ENCODE peak calls at places on chromosomes 7 and 10, in six cellular contexts. X is thoracic aorta; U is CD8-positive, alpha-beta memory T cell; M is stomach; O is cardiac muscle cell; K is H1. A is an unnamed sample.
A peak's percentile ranks its signal among the peaks of the same experiment; 100 is the strongest.

GRCh38 chr10:14879801-14880193 is 1.1 kb downstream of the SUV39H2 start:
- DNase-seq in M (no peak), X (no peak), U (no peak), K (no peak), O (no peak), A (no peak)

GRCh38 chr7:149811221-149811620 is 27.0 kb upstream of the ZNF862 start:
- DNase-seq in O (no peak), X (no peak), M (no peak), K (no peak), U (no peak), A (no peak)

GRCh38 chr7:96548664-96549063 is 161.0 kb downstream of the SEM1 start:
- DNase-seq in U (no peak), K (no peak), O (no peak), X (no peak), M (no peak), A (no peak)

GRCh38 chr10:72061491-72061890 is 26.9 kb downstream of the SPOCK2 start:
- DNase-seq in M (no peak), K (peak; percentile 71), X (no peak), U (no peak), O (no peak), A (no peak)

GRCh38 chr10:49183596-49184542 is 4.3 kb downstream of the TMEM273 start:
- DNase-seq in M (peak; percentile 18), O (no peak), U (no peak), X (no peak), K (no peak), A (no peak)

GRCh38 chr10:98267069-98267893 is 713 bp downstream of the LOXL4 start:
- DNase-seq in X (no peak), U (no peak), O (no peak), M (no peak), K (no peak), A (no peak)

GRCh38 chr7:45469103-45469502 is 105.1 kb upstream of the ADCY1 start:
- DNase-seq in O (no peak), K (no peak), U (no peak), X (no peak), M (no peak), A (peak; percentile 80)

GRCh38 chr7:77759294-77759889 is 38.8 kb downstream of the TMEM60 start:
- DNase-seq in M (peak; percentile 67), O (peak; percentile 72), K (peak; percentile 78), X (peak; percentile 25), U (peak; percentile 70), A (peak; percentile 16)

GRCh38 chr10:3652886-3653285 is 132.1 kb downstream of the KLF6 start:
- DNase-seq in U (no peak), O (no peak), K (no peak), X (no peak), M (no peak), A (peak; percentile 36)

GRCh38 chr7:70710011-70710480 is 421.9 kb upstream of the GALNT17 start:
- DNase-seq in U (no peak), M (no peak), X (no peak), K (no peak), O (no peak), A (peak; percentile 73)

GRCh38 chr10:7300327-7300726 is 110.5 kb downstream of the SFMBT2 start:
- DNase-seq in O (no peak), X (no peak), U (no peak), M (no peak), K (no peak), A (peak; percentile 13)

GRCh38 chr7:1085266-1085665 is 2.6 kb upstream of the GPER1 start:
- DNase-seq in M (peak; percentile 55), K (no peak), U (no peak), O (no peak), X (no peak), A (no peak)

GRCh38 chr10:122954731-122955050 is 664 bp upstream of the C10orf88 start:
- DNase-seq in U (no peak), M (no peak), X (no peak), O (no peak), K (no peak), A (no peak)

GRCh38 chr10:119301397-119301796 is 94.0 kb downstream of the GRK5 start:
- DNase-seq in O (no peak), M (no peak), K (no peak), X (no peak), U (peak; percentile 82), A (no peak)

GRCh38 chr7:25830228-25830627 is 321.8 kb upstream of the NFE2L3 start:
- DNase-seq in U (no peak), O (no peak), M (no peak), X (no peak), K (no peak), A (no peak)

GRCh38 chr10:24983946-24984345 is 31.5 kb upstream of the PRTFDC1 start:
- DNase-seq in K (no peak), M (no peak), U (no peak), X (no peak), O (no peak), A (no peak)

GRCh38 chr7:141301544-141301943 is 227.7 kb downstream of the TMEM178B start:
- DNase-seq in U (no peak), O (no peak), M (no peak), K (no peak), X (no peak), A (no peak)

GRCh38 chr7:134741901-134742635 is 37.4 kb upstream of the CALD1 start:
- DNase-seq in U (no peak), O (no peak), X (no peak), M (no peak), K (no peak), A (no peak)

GRCh38 chr10:122144199-122144598 is 126.9 kb upstream of the BTBD16 start:
- DNase-seq in O (no peak), U (no peak), X (no peak), K (no peak), M (no peak), A (no peak)

GRCh38 chr10:79275431-79275851 is 71.8 kb upstream of the PPIF start:
- DNase-seq in M (peak; percentile 61), X (no peak), O (no peak), U (no peak), K (no peak), A (no peak)

GRCh38 chr7:17095001-17095574 is 203.4 kb upstream of the AHR start:
- DNase-seq in U (no peak), O (no peak), M (peak; percentile 51), X (no peak), K (no peak), A (peak; percentile 98)

DNA sequence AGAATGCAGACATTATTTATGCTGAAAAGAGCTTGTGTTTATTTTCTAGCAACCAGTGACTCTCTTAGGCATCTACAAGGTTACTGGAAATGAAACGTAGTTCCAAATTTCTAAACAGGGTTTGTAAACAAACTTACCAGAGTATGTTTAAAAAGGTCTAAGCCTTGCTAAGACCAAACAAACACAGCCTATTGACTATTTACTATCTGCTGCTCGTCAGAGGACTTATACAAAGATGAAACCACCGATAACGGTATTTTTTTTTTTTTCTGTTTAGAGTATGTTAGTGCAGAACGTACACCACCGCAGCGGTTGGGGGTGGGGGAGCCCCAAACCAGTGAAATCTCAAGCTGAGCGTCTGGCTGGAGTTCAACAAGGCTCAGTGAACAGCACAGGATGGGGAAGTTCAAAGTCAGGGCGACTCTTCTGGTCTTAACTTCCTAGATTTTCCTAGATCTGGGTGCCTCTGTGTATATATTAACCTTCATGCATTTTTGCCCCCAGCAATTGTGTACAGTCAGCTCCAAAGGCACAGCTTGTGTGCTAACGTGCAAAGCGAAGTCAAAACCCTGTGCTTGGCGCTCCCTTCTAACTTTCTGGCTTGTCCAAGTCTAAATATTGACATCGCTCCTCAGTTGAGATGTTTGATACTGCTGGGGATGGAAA is 1.2 kb downstream of the RHOBTB1 start:
- DNase-seq in U (no peak), M (peak; percentile 37), K (no peak), X (peak; percentile 4), O (peak; percentile 2), A (peak; percentile 52)
- H3K36me3 ChIP-seq in U (no peaks in the 10 kb centered on the region), M (no peaks in the 10 kb centered on the region), K (no peaks in the 10 kb centered on the region), X (no peaks in the 10 kb centered on the region), O (no peaks in the 10 kb centered on the region), A (peaks cover 2% of the 10 kb centered on the region)

DNA sequence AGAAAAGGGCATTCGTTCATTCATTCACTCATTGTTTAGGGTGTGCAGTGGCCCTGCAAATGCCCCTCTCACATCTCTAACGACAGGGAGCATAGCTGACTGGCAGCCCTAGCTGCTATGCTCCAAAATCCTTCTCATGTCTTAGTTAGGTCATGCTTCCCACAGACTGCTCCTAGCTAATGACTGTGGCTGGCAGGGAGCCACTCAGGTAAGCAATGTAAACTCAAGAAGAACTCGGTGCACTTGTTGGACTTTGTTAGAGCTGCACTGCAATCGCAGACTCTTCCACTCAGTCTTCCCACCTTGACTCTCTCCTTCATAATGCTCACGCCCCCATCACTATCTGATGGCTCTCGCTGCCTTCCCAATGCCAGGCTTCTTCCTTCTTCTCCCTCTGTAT is 24.1 kb downstream of the OR9A2 start:
- DNase-seq in K (no peak), O (no peak), X (no peak), M (peak; percentile 81), U (no peak), A (no peak)
- H3K4me3 ChIP-seq in K (no peak overlapping the region), O (no peak overlapping the region), X (peak overlapping the region; percentile 56), M (no peak overlapping the region), U (peak overlapping the region; percentile 37), A (no peak overlapping the region)

GRCh38 chr10:43013065-43013464 is 63.8 kb upstream of the RET start:
- DNase-seq in U (no peak), K (no peak), M (no peak), O (no peak), X (no peak), A (no peak)
- H3K9me3 ChIP-seq in U (no peaks in the 10 kb centered on the region), K (peaks cover 35% of the 10 kb centered on the region), M (no peaks in the 10 kb centered on the region), O (no peaks in the 10 kb centered on the region), X (no peaks in the 10 kb centered on the region), A (no peaks in the 10 kb centered on the region)

DNA sequence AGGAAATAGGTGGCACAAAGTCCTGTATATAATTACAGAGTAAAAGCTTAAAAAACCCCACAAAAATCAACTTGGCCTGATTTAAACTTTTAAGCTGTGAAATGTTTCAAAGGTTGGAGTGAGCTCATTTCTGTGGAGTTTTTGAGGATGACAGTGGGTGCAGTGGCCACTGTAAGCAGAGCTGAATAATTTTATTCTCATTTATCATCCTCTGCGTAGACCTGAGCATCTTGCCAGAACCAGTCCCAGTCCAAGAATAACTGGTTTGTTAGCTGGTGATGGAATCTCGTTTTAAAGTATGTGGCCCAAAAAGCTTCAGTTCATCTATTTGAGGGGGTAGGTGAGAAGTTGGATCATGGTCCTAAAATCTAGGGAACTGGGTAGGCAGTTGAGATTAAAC is 4.4 kb downstream of the BMPER start:
- DNase-seq in U (no peak), K (no peak), O (no peak), M (no peak), X (no peak), A (peak; percentile 65)
- H3K36me3 ChIP-seq in U (no peaks in the 10 kb centered on the region), K (no peaks in the 10 kb centered on the region), O (peaks cover 3% of the 10 kb centered on the region), M (no peaks in the 10 kb centered on the region), X (no peaks in the 10 kb centered on the region), A (peaks cover 86% of the 10 kb centered on the region)

DNA sequence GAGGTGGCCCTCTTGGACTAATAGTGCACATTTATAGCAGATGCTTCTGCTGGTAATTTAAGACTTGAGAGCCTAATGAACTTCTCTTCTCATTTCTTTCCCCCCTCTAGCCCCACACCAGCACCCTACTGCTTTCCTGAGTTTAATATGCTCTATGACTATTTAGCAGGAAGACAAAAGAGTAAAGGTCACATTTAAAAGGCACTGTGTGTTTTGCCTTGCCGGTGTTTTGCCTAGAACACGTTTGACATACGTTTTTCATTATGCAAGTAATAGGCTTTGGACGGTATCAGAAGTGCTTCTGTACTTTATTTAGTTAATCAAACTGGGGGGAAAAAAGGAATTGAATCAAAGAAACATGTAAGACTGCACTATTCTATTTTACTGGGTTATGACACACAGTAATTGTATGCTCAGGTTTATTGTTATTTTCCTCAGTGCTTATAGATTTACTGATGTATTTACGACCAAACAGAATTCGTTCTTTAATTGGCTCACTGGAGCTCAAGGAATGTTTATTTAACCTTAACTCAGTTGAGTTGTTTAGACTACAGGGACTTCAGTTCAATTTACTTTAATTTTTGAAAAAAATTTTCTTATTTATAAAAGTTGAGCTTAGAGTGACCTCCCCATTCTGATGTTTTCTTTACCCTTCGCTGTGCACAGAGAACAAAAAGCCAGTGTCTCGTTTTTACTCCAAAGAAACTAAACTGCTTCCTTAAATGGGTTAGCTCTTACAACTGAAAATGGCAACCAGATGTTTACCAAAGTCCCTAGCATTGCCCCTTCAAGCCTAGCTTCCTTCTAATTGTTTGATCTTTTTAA is 35.4 kb downstream of the CPED1 start:
- DNase-seq in O (no peak), X (no peak), U (no peak), M (no peak), K (no peak), A (no peak)
- H3K4me3 ChIP-seq in O (no peak overlapping the region), X (peak overlapping the region; percentile 17), U (no peak overlapping the region), M (no peak overlapping the region), K (no peak overlapping the region), A (no peak overlapping the region)

A was measured in MG63.